ENCODE peak calls at places on chromosomes 2 and 18, in five cellular contexts. S is DND-41, J is tibial nerve, N is Calu3, K is fibroblast of mammary gland. L is an unnamed sample.

GRCh38 chr2:151162185-151162584 is 99.5 kb downstream of the RBM43 start:
- DNase-seq in K (peak), J (no peak), S (no peak), N (no peak), L (peak)

GRCh38 chr2:68762112-68762511 is 27.5 kb downstream of the ARHGAP25 start:
- DNase-seq in K (no peak), J (no peak), S (no peak), N (no peak), L (no peak)

GRCh38 chr2:135785032-135785431 is 43.4 kb downstream of the UBXN4 start:
- DNase-seq in J (no peak), S (no peak), K (no peak), N (no peak), L (peak)

GRCh38 chr18:24853076-24853475 is 392.6 kb downstream of the HRH4 start:
- DNase-seq in S (no peak), N (no peak), K (no peak), J (no peak), L (no peak)

GRCh38 chr2:228526687-228527086 is 345.2 kb upstream of the SPHKAP start:
- DNase-seq in N (no peak), J (no peak), K (no peak), S (no peak), L (no peak)

GRCh38 chr2:207403141-207403540 is 126.6 kb upstream of the CREB1 start:
- DNase-seq in S (no peak), K (no peak), J (no peak), N (no peak), L (no peak)

GRCh38 chr18:80157708-80158343 is 48.8 kb downstream of the ADNP2 start:
- DNase-seq in K (peak), S (peak), J (peak), N (peak), L (peak)

GRCh38 chr2:110157153-110157793 is 41.7 kb upstream of the MALL start:
- DNase-seq in J (peak), N (peak), K (peak), S (peak), L (peak)

GRCh38 chr2:9560628-9561027 is 5.0 kb upstream of the ADAM17 start:
- DNase-seq in K (no peak), S (no peak), N (no peak), J (no peak), L (no peak)

GRCh38 chr2:223925106-223925505 is 20.0 kb downstream of the WDFY1 start:
- DNase-seq in J (no peak), S (no peak), N (no peak), K (peak), L (peak)

GRCh38 chr18:3455938-3456685 is 6.1 kb downstream of the TGIF1 start:
- DNase-seq in S (no peak), N (peak), K (peak), J (no peak), L (no peak)

GRCh38 chr18:812123-812672 is at the start of gene YES1:
- DNase-seq in S (peak), N (peak), K (peak), J (peak), L (peak)

GRCh38 chr2:7745369-7745768 is 828.2 kb downstream of the RNF144A start:
- DNase-seq in N (no peak), S (no peak), J (no peak), K (peak), L (peak)

GRCh38 chr2:114949228-114949804 is 506.9 kb downstream of the DPP10 start:
- DNase-seq in N (no peak), S (no peak), J (no peak), K (no peak), L (no peak)

GRCh38 chr18:10320848-10321247 is 133.6 kb upstream of the APCDD1 start:
- DNase-seq in J (peak), S (no peak), N (no peak), K (peak), L (peak)

GRCh38 chr2:111950241-111950640 is 51.8 kb downstream of the MERTK start:
- DNase-seq in N (no peak), K (peak), J (no peak), S (no peak), L (no peak)

GRCh38 chr2:109247340-109247739 is 118.3 kb downstream of the SH3RF3 start:
- DNase-seq in J (no peak), K (no peak), N (no peak), S (no peak), L (no peak)

GRCh38 chr2:1681017-1681318 is 63.3 kb downstream of the PXDN start:
- DNase-seq in K (no peak), J (no peak), S (no peak), N (no peak), L (no peak)

GRCh38 chr2:99597616-99598015 is 107.8 kb upstream of the REV1 start:
- DNase-seq in S (no peak), J (no peak), K (peak), N (no peak), L (no peak)

GRCh38 chr2:26724004-26724750 is 31.7 kb downstream of the KCNK3 start:
- DNase-seq in K (peak), N (peak), S (no peak), J (peak), L (peak)

GRCh38 chr18:74836296-74837139 is 238.8 kb downstream of the ZNF407 start:
- DNase-seq in K (peak), J (no peak), N (peak), S (no peak), L (peak)

GRCh38 chr2:237514474-237515130 is 27.6 kb downstream of the MLPH start:
- DNase-seq in N (no peak), S (no peak), K (no peak), J (no peak), L (no peak)

GRCh38 chr2:132676999-132677398 is 7.0 kb upstream of the LYPD1 start:
- DNase-seq in J (no peak), S (no peak), N (no peak), K (no peak), L (no peak)
- TF ChIP-seq CTCF in J (no peak), S (peak), N (no peak), K (no peak), L (peak)

DNA sequence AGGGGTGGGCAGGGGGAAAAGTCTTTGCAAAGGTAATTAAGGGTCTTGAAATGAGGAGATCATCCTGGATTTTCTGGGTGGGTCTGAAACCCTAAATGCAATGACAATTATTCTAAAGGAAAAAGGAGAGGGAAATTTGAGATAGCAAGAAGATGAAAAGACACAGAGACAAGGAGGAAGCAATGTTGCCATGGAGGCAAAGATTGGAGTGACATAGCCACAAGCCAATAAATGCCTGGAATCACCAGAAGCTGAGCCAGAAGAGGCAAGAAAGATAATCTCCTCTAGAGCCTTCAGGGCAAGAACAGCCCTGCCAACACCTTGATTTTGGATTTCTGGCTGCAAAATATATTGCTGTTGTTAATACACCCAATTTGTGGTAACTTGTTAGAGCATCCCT is 1246.3 kb upstream of the PIK3C3 start:
- DNase-seq in K (no peak), S (no peak), N (no peak), J (no peak), L (peak)
- TF ChIP-seq CTCF in K (no peak), S (no peak), N (no peak), J (no peak), L (no peak)

GRCh38 chr18:59246796-59247195 is 26.5 kb downstream of the RAX start:
- DNase-seq in J (no peak), N (no peak), K (no peak), S (no peak), L (no peak)
- TF ChIP-seq CTCF in J (no peak), N (no peak), K (no peak), S (no peak), L (no peak)

GRCh38 chr2:37573406-37573805 is 98.0 kb downstream of the CDC42EP3 start:
- DNase-seq in N (no peak), J (no peak), K (peak), S (no peak), L (peak)

GRCh38 chr2:37579314-37579713 is 92.1 kb downstream of the CDC42EP3 start:
- DNase-seq in K (no peak), J (no peak), N (no peak), S (no peak), L (no peak)

GRCh38 chr2:37573818-37574388 is 97.5 kb downstream of the CDC42EP3 start:
- DNase-seq in N (no peak), K (peak), J (no peak), S (no peak), L (no peak)

GRCh38 chr2:37576831-37577230 is 94.6 kb downstream of the CDC42EP3 start:
- DNase-seq in J (no peak), K (peak), N (no peak), S (no peak), L (peak)

DNA sequence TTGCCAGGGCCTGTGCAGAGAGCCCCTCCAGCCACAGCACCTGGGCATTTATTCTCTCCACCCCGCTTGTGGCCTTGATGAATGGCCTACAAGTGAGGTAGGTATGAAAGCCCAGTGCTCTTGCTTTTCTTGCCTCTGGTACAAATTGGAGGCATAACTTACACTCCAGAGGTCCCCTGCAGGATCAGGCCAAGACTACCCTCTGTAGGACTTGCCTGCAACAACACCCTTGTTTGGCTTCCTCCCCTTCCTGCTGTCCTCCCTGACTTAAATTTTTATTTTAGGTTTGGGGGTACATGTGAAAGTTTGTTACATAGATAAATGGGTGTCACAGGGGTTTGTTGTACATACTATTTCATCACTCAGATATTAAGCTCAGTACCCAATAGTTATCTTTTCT is 95.7 kb downstream of the CDC42EP3 start:
- DNase-seq in N (no peak), J (no peak), S (no peak), K (no peak), L (no peak)
- TF ChIP-seq CTCF in N (no peak), J (no peak), S (no peak), K (peak), L (no peak)

GRCh38 chr2:23803965-23804542 is 122.9 kb downstream of the ATAD2B start:
- DNase-seq in N (peak), K (peak), S (peak), J (no peak), L (peak)
- TF ChIP-seq CTCF in N (no peak), K (peak), S (peak), J (no peak), L (peak)

GRCh38 chr18:34867520-34867919 is 157.4 kb downstream of the DTNA start:
- DNase-seq in S (peak), K (peak), J (no peak), N (no peak), L (no peak)
- TF ChIP-seq CTCF in S (peak), K (peak), J (no peak), N (no peak), L (peak)

GRCh38 chr2:204625135-204625534 is 79.9 kb downstream of the PARD3B start:
- DNase-seq in S (no peak), N (peak), J (no peak), K (peak), L (peak)
- TF ChIP-seq CTCF in S (peak), N (peak), J (no peak), K (no peak), L (peak)

GRCh38 chr18:11963991-11964484 is 17.3 kb upstream of the IMPA2 start:
- DNase-seq in S (no peak), J (no peak), K (peak), N (no peak), L (no peak)
- TF ChIP-seq CTCF in S (no peak), J (no peak), K (peak), N (no peak), L (no peak)

DNA sequence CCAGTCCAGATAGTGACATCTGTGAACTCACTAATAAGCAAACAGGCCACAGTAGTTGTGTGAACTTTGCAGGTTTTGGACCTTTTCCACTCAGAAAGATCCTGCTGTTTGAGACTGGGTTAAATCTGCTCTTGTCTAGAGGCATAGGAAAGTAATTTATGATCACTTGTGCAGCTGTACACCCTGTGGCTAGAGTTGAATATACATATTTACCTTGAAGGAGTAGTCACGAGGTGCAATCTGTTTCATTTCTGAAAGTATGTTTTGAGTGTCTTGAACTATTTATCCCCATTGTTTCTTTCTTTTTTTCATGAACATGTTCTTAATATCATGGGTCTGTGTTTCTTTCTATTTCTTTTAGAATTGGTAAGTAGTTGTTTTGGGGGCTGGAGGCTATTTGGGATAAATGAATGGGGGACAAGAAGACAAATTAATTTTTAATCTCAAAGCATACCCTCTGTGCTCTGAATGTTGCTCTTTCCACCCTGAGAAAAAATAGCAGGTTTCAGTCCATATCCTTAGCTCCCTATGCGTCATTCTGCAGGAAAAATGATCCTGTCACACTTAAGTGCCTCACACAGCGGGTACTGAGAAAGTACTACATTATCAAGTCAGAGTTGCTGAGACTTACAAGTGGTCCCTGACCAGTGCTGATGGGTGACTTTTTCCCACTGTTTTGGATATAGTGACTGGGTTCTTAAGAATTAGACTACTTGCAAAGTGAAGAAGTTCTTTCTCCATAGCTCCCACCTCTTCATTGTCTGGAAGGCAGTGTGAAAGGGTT is 28.2 kb downstream of the DCC start:
- DNase-seq in N (no peak), S (no peak), J (no peak), K (no peak), L (no peak)
- TF ChIP-seq CTCF in N (no peak), S (no peak), J (no peak), K (no peak), L (no peak)

GRCh38 chr2:55014962-55015939 is 35.0 kb downstream of the RTN4 start:
- DNase-seq in J (peak), K (peak), N (peak), S (peak), L (peak)
- TF ChIP-seq CTCF in J (peak), K (peak), N (peak), S (peak), L (peak)